ENCODE peak calls at places on chromosomes 5 and 9, in nine cellular contexts. N, J, T, B, Q, M, I, C and G are unnamed samples.

GRCh38 chr5:104815212-104815611 is 1252.6 kb upstream of the NUDT12 start:
- DNase-seq in N (no peak), J (no peak), T (no peak), B (no peak), Q (no peak), M (no peak), I (no peak), C (no peak), G (no peak)

GRCh38 chr9:124776613-124776951 is 351 bp upstream of the OLFML2A start:
- DNase-seq in N (no peak), J (no peak), T (no peak), B (no peak), Q (no peak), M (no peak), I (no peak), C (no peak), G (no peak)

GRCh38 chr9:131500377-131500776 is 2.3 kb upstream of the POMT1 start:
- DNase-seq in N (no peak), J (peak; percentile 42), T (no peak), B (no peak), Q (no peak), M (no peak), I (no peak), C (no peak), G (no peak)

GRCh38 chr9:138023394-138024124 is 146.0 kb downstream of the CACNA1B start:
- DNase-seq in N (no peak), J (no peak), T (no peak), B (no peak), Q (no peak), M (peak; percentile 39), I (no peak), C (no peak), G (no peak)

GRCh38 chr9:109805054-109805453 is 25.1 kb downstream of the PALM2AKAP2 start:
- DNase-seq in N (no peak), J (no peak), T (no peak), B (no peak), Q (no peak), M (no peak), I (no peak), C (no peak), G (peak; percentile 5)

GRCh38 chr9:101018391-101018990 is 10.0 kb upstream of the PLPPR1 start:
- DNase-seq in N (no peak), J (no peak), T (no peak), B (no peak), Q (no peak), M (no peak), I (no peak), C (no peak), G (peak; percentile 80)

GRCh38 chr5:173671121-173671949 is 54.9 kb upstream of the BOD1 start:
- DNase-seq in N (no peak), J (no peak), T (peak; percentile 55), B (peak; percentile 60), Q (no peak), M (no peak), I (peak; percentile 79), C (peak; percentile 25), G (no peak)

GRCh38 chr9:70760228-70760627 is 345.8 kb upstream of the KLF9 start:
- DNase-seq in N (no peak), J (no peak), T (no peak), B (no peak), Q (no peak), M (no peak), I (no peak), C (no peak), G (no peak)

GRCh38 chr5:77881528-77881927 is 105.4 kb upstream of the TBCA start:
- DNase-seq in N (no peak), J (no peak), T (no peak), B (no peak), Q (no peak), M (no peak), I (no peak), C (no peak), G (no peak)

GRCh38 chr5:77518304-77518703 is 26.2 kb upstream of the WDR41 start:
- DNase-seq in N (no peak), J (no peak), T (no peak), B (peak; percentile 18), Q (no peak), M (no peak), I (no peak), C (peak; percentile 9), G (peak; percentile 38)

GRCh38 chr9:88537743-88538055 is 2.7 kb downstream of the NXNL2 start:
- DNase-seq in N (peak; percentile 84), J (peak; percentile 69), T (peak; percentile 80), B (no peak), Q (peak; percentile 100), M (no peak), I (peak; percentile 77), C (peak; percentile 86), G (peak; percentile 55)

GRCh38 chr9:134179595-134179917 is 15.2 kb upstream of the RNU6ATAC start:
- DNase-seq in N (no peak), J (no peak), T (no peak), B (no peak), Q (no peak), M (no peak), I (no peak), C (no peak), G (no peak)

GRCh38 chr9:128898845-128899565 is 17.1 kb downstream of the LRRC8A start:
- DNase-seq in N (no peak), J (no peak), T (no peak), B (no peak), Q (no peak), M (no peak), I (peak; percentile 39), C (no peak), G (no peak)

GRCh38 chr5:344668-345067 is 23.2 kb downstream of the AHRR start:
- DNase-seq in N (no peak), J (no peak), T (no peak), B (no peak), Q (no peak), M (no peak), I (no peak), C (no peak), G (no peak)

GRCh38 chr9:93303806-93304573 is 120.1 kb downstream of the WNK2 start:
- DNase-seq in N (no peak), J (no peak), T (peak; percentile 10), B (no peak), Q (no peak), M (peak; percentile 10), I (no peak), C (no peak), G (no peak)

GRCh38 chr5:107542831-107543231 is 127.9 kb downstream of the EFNA5 start:
- DNase-seq in N (peak; percentile 21), J (peak; percentile 71), T (peak; percentile 69), B (peak; percentile 2), Q (peak; percentile 44), M (no peak), I (no peak), C (peak; percentile 55), G (no peak)

GRCh38 chr9:95023217-95024003 is 294.1 kb downstream of the FANCC start:
- DNase-seq in N (peak; percentile 74), J (peak; percentile 89), T (no peak), B (peak; percentile 95), Q (peak; percentile 93), M (no peak), I (no peak), C (peak; percentile 90), G (no peak)

GRCh38 chr5:166517976-166518375 is 1773.5 kb upstream of the WWC1 start:
- DNase-seq in N (no peak), J (no peak), T (no peak), B (no peak), Q (no peak), M (no peak), I (no peak), C (no peak), G (no peak)

GRCh38 chr9:72382405-72382804 is 17.4 kb upstream of the ZFAND5 start:
- DNase-seq in N (no peak), J (no peak), T (no peak), B (no peak), Q (no peak), M (no peak), I (no peak), C (no peak), G (no peak)

GRCh38 chr9:899440-900184 is 58.1 kb downstream of the DMRT1 start:
- DNase-seq in N (no peak), J (no peak), T (no peak), B (no peak), Q (no peak), M (no peak), I (no peak), C (no peak), G (peak; percentile 8)

GRCh38 chr9:131585375-131585774 is 40.1 kb downstream of the PRRT1B start:
- DNase-seq in N (no peak), J (no peak), T (no peak), B (no peak), Q (peak; percentile 12), M (no peak), I (no peak), C (peak; percentile 40), G (no peak)

GRCh38 chr5:55172937-55173695 is at the start of gene CDC20B:
- DNase-seq in N (no peak), J (peak; percentile 77), T (peak; percentile 68), B (peak; percentile 23), Q (peak; percentile 6), M (peak; percentile 79), I (peak; percentile 37), C (peak; percentile 81), G (peak; percentile 67)

GRCh38 chr9:35954942-35955546 is 2.9 kb downstream of the OR2S2 start:
- DNase-seq in N (peak; percentile 59), J (peak; percentile 63), T (peak; percentile 37), B (peak; percentile 56), Q (peak; percentile 61), M (peak; percentile 43), I (peak; percentile 28), C (peak; percentile 76), G (peak; percentile 82)

GRCh38 chr9:137666505-137666809 is 47.7 kb downstream of the EHMT1 start:
- DNase-seq in N (no peak), J (no peak), T (no peak), B (no peak), Q (no peak), M (no peak), I (no peak), C (no peak), G (no peak)

GRCh38 chr5:43429016-43429415 is 16.8 kb upstream of the CCL28 start:
- DNase-seq in N (no peak), J (no peak), T (no peak), B (no peak), Q (no peak), M (no peak), I (no peak), C (no peak), G (no peak)

GRCh38 chr9:96344458-96345180 is 38.9 kb downstream of the SLC35D2 start:
- DNase-seq in N (peak; percentile 92), J (peak; percentile 76), T (peak; percentile 72), B (peak; percentile 84), Q (peak; percentile 90), M (no peak), I (peak; percentile 64), C (peak; percentile 82), G (peak; percentile 44)

GRCh38 chr5:111699976-111700375 is 57.0 kb downstream of the NREP start:
- DNase-seq in N (no peak), J (no peak), T (no peak), B (peak; percentile 39), Q (no peak), M (no peak), I (no peak), C (no peak), G (peak; percentile 72)

GRCh38 chr5:174323878-174324281 is 278.4 kb downstream of the NSG2 start:
- DNase-seq in N (no peak), J (peak; percentile 49), T (no peak), B (peak; percentile 19), Q (peak; percentile 60), M (peak; percentile 74), I (peak; percentile 25), C (peak; percentile 44), G (peak; percentile 61)

GRCh38 chr9:134495881-134496412 is 145.7 kb upstream of the COL5A1 start:
- DNase-seq in N (no peak), J (no peak), T (no peak), B (no peak), Q (no peak), M (no peak), I (no peak), C (no peak), G (no peak)

GRCh38 chr5:98570010-98570409 is 203.5 kb upstream of the RGMB start:
- DNase-seq in N (no peak), J (peak; percentile 37), T (no peak), B (no peak), Q (no peak), M (no peak), I (no peak), C (peak; percentile 69), G (no peak)

GRCh38 chr5:55519001-55519400 is 15.8 kb downstream of the PLPP1 start:
- DNase-seq in N (no peak), J (no peak), T (no peak), B (no peak), Q (no peak), M (no peak), I (no peak), C (no peak), G (no peak)